ENCODE peak calls at places on chromosomes 2 and 18, in six cellular contexts. One of them, this sample, is unnamed.

GRCh38 chr2:239660390-239661228 is 259.8 kb upstream of the HDAC4 start:
- DNase-seq in IMR-90: no peak
- DNase-seq in Panc1: no peak
- DNase-seq in right cardiac atrium: no peak
- DNase-seq in testis: no peak
- DNase-seq in CD8-positive, alpha-beta T cell: no peak
- DNase-seq in this sample: no peak

GRCh38 chr2:222817628-222818027 is 43.2 kb upstream of the ACSL3 start:
- DNase-seq in testis: no peak
- DNase-seq in IMR-90: no peak
- DNase-seq in right cardiac atrium: no peak
- DNase-seq in CD8-positive, alpha-beta T cell: no peak
- DNase-seq in Panc1: no peak
- DNase-seq in this sample: no peak

GRCh38 chr18:9734189-9734588 is 26.1 kb downstream of the RAB31 start:
- DNase-seq in right cardiac atrium: no peak
- DNase-seq in IMR-90: no peak
- DNase-seq in CD8-positive, alpha-beta T cell: no peak
- DNase-seq in Panc1: no peak
- DNase-seq in testis: no peak
- DNase-seq in this sample: no peak

GRCh38 chr2:36534275-36534799 is 63.6 kb downstream of the FEZ2 start:
- DNase-seq in right cardiac atrium: no peak
- DNase-seq in testis: no peak
- DNase-seq in CD8-positive, alpha-beta T cell: no peak
- DNase-seq in Panc1: no peak
- DNase-seq in IMR-90: no peak
- DNase-seq in this sample: no peak

GRCh38 chr2:235504459-235505200 is 10.8 kb downstream of the AGAP1 start:
- DNase-seq in CD8-positive, alpha-beta T cell: no peak
- DNase-seq in Panc1: no peak
- DNase-seq in right cardiac atrium: peak; percentile 53
- DNase-seq in IMR-90: no peak
- DNase-seq in testis: no peak
- DNase-seq in this sample: no peak

GRCh38 chr2:239806276-239806675 is 218.9 kb downstream of the NDUFA10 start:
- DNase-seq in testis: peak; percentile 6
- DNase-seq in Panc1: no peak
- DNase-seq in IMR-90: no peak
- DNase-seq in right cardiac atrium: no peak
- DNase-seq in CD8-positive, alpha-beta T cell: no peak
- DNase-seq in this sample: no peak

GRCh38 chr18:3869848-3870247 is 419.9 kb downstream of the TGIF1 start:
- DNase-seq in right cardiac atrium: no peak
- DNase-seq in IMR-90: peak; percentile 76
- DNase-seq in CD8-positive, alpha-beta T cell: no peak
- DNase-seq in testis: no peak
- DNase-seq in Panc1: peak; percentile 25
- DNase-seq in this sample: peak; percentile 37

GRCh38 chr2:135132314-135132713 is 80.2 kb downstream of the RAB3GAP1 start:
- DNase-seq in Panc1: no peak
- DNase-seq in testis: no peak
- DNase-seq in CD8-positive, alpha-beta T cell: no peak
- DNase-seq in IMR-90: peak; percentile 74
- DNase-seq in right cardiac atrium: no peak
- DNase-seq in this sample: no peak

GRCh38 chr18:2325933-2326332 is 245.4 kb downstream of the METTL4 start:
- DNase-seq in IMR-90: no peak
- DNase-seq in testis: no peak
- DNase-seq in right cardiac atrium: no peak
- DNase-seq in Panc1: no peak
- DNase-seq in CD8-positive, alpha-beta T cell: no peak
- DNase-seq in this sample: no peak

GRCh38 chr18:72542993-72543361 is 1.2 kb downstream of the CBLN2 start:
- DNase-seq in testis: no peak
- DNase-seq in right cardiac atrium: no peak
- DNase-seq in CD8-positive, alpha-beta T cell: no peak
- DNase-seq in IMR-90: no peak
- DNase-seq in Panc1: no peak
- DNase-seq in this sample: peak; percentile 39

GRCh38 chr2:30641765-30642341 is 165.4 kb downstream of the CAPN13 start:
- DNase-seq in CD8-positive, alpha-beta T cell: no peak
- DNase-seq in testis: no peak
- DNase-seq in IMR-90: no peak
- DNase-seq in right cardiac atrium: no peak
- DNase-seq in Panc1: no peak
- DNase-seq in this sample: no peak

GRCh38 chr2:172049721-172050120 is 35.6 kb upstream of the DLX1 start:
- DNase-seq in IMR-90: no peak
- DNase-seq in right cardiac atrium: no peak
- DNase-seq in Panc1: no peak
- DNase-seq in testis: no peak
- DNase-seq in CD8-positive, alpha-beta T cell: no peak
- DNase-seq in this sample: no peak

GRCh38 chr18:70288851-70289328 is at the start of gene SOCS6:
- DNase-seq in Panc1: no peak
- DNase-seq in right cardiac atrium: peak; percentile 89
- DNase-seq in CD8-positive, alpha-beta T cell: no peak
- DNase-seq in IMR-90: peak; percentile 66
- DNase-seq in testis: peak; percentile 54
- DNase-seq in this sample: peak; percentile 69

GRCh38 chr2:180717588-180717987 is 262.8 kb upstream of the UBE2E3 start:
- DNase-seq in testis: no peak
- DNase-seq in CD8-positive, alpha-beta T cell: no peak
- DNase-seq in right cardiac atrium: no peak
- DNase-seq in IMR-90: no peak
- DNase-seq in Panc1: no peak
- DNase-seq in this sample: no peak

GRCh38 chr2:239214725-239215124 is 186.1 kb downstream of the HDAC4 start:
- DNase-seq in Panc1: no peak
- DNase-seq in testis: no peak
- DNase-seq in CD8-positive, alpha-beta T cell: no peak
- DNase-seq in IMR-90: no peak
- DNase-seq in right cardiac atrium: no peak
- DNase-seq in this sample: no peak

GRCh38 chr2:197615033-197615652 is 60.2 kb downstream of the RFTN2 start:
- DNase-seq in testis: no peak
- DNase-seq in Panc1: no peak
- DNase-seq in CD8-positive, alpha-beta T cell: no peak
- DNase-seq in IMR-90: no peak
- DNase-seq in right cardiac atrium: no peak
- DNase-seq in this sample: no peak

GRCh38 chr18:58514773-58515172 is 114.1 kb downstream of the ALPK2 start:
- DNase-seq in right cardiac atrium: no peak
- DNase-seq in CD8-positive, alpha-beta T cell: no peak
- DNase-seq in testis: no peak
- DNase-seq in IMR-90: no peak
- DNase-seq in Panc1: no peak
- DNase-seq in this sample: no peak
- H3K27me3 ChIP-seq in right cardiac atrium: no peaks in the 10 kb centered on the region
- H3K27me3 ChIP-seq in CD8-positive, alpha-beta T cell: no peaks in the 10 kb centered on the region
- H3K27me3 ChIP-seq in testis: no peaks in the 10 kb centered on the region
- H3K27me3 ChIP-seq in IMR-90: no peaks in the 10 kb centered on the region
- H3K27me3 ChIP-seq in Panc1: no peaks in the 10 kb centered on the region
- H3K27me3 ChIP-seq in this sample: no peaks in the 10 kb centered on the region

GRCh38 chr2:21005111-21005699 is 38.7 kb downstream of the APOB start:
- DNase-seq in testis: no peak
- DNase-seq in right cardiac atrium: no peak
- DNase-seq in IMR-90: no peak
- DNase-seq in CD8-positive, alpha-beta T cell: no peak
- DNase-seq in Panc1: no peak
- DNase-seq in this sample: no peak

GRCh38 chr2:21006423-21007128 is 37.3 kb downstream of the APOB start:
- DNase-seq in right cardiac atrium: no peak
- DNase-seq in testis: no peak
- DNase-seq in IMR-90: no peak
- DNase-seq in CD8-positive, alpha-beta T cell: no peak
- DNase-seq in Panc1: no peak
- DNase-seq in this sample: no peak

GRCh38 chr2:21007129-21008013 is 36.5 kb downstream of the APOB start:
- DNase-seq in IMR-90: no peak
- DNase-seq in testis: no peak
- DNase-seq in CD8-positive, alpha-beta T cell: no peak
- DNase-seq in Panc1: no peak
- DNase-seq in right cardiac atrium: no peak
- DNase-seq in this sample: no peak

GRCh38 chr2:21004181-21004572 is 39.7 kb downstream of the APOB start:
- DNase-seq in CD8-positive, alpha-beta T cell: no peak
- DNase-seq in IMR-90: no peak
- DNase-seq in testis: no peak
- DNase-seq in Panc1: no peak
- DNase-seq in right cardiac atrium: no peak
- DNase-seq in this sample: no peak

DNA sequence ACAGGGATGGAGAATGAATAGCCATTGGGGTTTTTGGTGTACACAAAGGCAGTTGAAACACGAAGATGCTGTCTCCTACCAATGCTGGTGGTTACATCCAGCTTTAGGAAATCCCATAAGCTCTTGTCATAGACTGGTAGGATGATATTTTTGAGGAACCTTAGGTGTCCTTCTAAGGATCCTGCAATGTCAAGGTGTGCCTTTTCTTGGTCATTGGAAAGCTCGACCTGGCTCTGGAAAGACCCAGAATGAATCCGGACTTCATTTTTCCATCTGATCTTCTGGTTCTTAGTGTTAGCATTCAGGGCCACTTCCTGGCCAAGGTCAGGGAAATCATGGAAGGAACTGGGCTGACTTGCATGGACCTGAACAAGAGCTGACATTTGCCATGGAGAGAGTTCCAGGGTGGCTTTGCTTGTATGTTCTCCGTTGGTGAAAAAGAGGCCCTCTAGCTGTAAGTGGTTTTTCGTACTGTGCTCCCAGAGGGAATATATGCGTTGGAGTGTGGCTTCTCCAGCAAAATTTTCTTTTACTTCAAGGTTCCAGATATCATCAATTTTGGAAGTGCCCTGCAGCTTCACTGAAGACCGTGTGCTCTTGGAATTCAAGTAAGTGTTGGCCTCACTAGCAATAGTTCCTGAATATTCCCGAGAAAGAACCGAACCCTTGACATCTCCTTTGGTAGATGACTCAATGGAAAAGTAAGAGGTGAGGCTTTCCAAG is 38.0 kb downstream of the APOB start:
- DNase-seq in testis: no peak
- DNase-seq in IMR-90: no peak
- DNase-seq in right cardiac atrium: no peak
- DNase-seq in CD8-positive, alpha-beta T cell: no peak
- DNase-seq in Panc1: no peak
- DNase-seq in this sample: no peak
- H3K27me3 ChIP-seq in testis: no peaks in the 10 kb centered on the region
- H3K27me3 ChIP-seq in IMR-90: no peaks in the 10 kb centered on the region
- H3K27me3 ChIP-seq in right cardiac atrium: no peaks in the 10 kb centered on the region
- H3K27me3 ChIP-seq in CD8-positive, alpha-beta T cell: no peaks in the 10 kb centered on the region
- H3K27me3 ChIP-seq in Panc1: peaks cover 4% of the 10 kb centered on the region
- H3K27me3 ChIP-seq in this sample: no peaks in the 10 kb centered on the region

GRCh38 chr2:204140258-204140657 is 203.7 kb downstream of the ICOS start:
- DNase-seq in IMR-90: no peak
- DNase-seq in CD8-positive, alpha-beta T cell: no peak
- DNase-seq in right cardiac atrium: no peak
- DNase-seq in testis: no peak
- DNase-seq in Panc1: no peak
- DNase-seq in this sample: no peak
- H3K27me3 ChIP-seq in IMR-90: peaks cover 27% of the 10 kb centered on the region
- H3K27me3 ChIP-seq in CD8-positive, alpha-beta T cell: no peaks in the 10 kb centered on the region
- H3K27me3 ChIP-seq in right cardiac atrium: no peaks in the 10 kb centered on the region
- H3K27me3 ChIP-seq in testis: no peaks in the 10 kb centered on the region
- H3K27me3 ChIP-seq in Panc1: peaks cover 8% of the 10 kb centered on the region
- H3K27me3 ChIP-seq in this sample: no peaks in the 10 kb centered on the region

GRCh38 chr2:60359569-60359968 is 193.9 kb downstream of the BCL11A start:
- DNase-seq in right cardiac atrium: no peak
- DNase-seq in testis: no peak
- DNase-seq in Panc1: no peak
- DNase-seq in IMR-90: no peak
- DNase-seq in CD8-positive, alpha-beta T cell: no peak
- DNase-seq in this sample: no peak
- H3K27me3 ChIP-seq in right cardiac atrium: peaks cover 2% of the 10 kb centered on the region
- H3K27me3 ChIP-seq in testis: no peaks in the 10 kb centered on the region
- H3K27me3 ChIP-seq in Panc1: no peaks in the 10 kb centered on the region
- H3K27me3 ChIP-seq in IMR-90: no peaks in the 10 kb centered on the region
- H3K27me3 ChIP-seq in CD8-positive, alpha-beta T cell: no peaks in the 10 kb centered on the region
- H3K27me3 ChIP-seq in this sample: no peaks in the 10 kb centered on the region

GRCh38 chr18:32470713-32471633 is at the start of gene GAREM1:
- DNase-seq in Panc1: peak; percentile 58
- DNase-seq in IMR-90: peak; percentile 98
- DNase-seq in right cardiac atrium: peak; percentile 98
- DNase-seq in testis: peak; percentile 96
- DNase-seq in CD8-positive, alpha-beta T cell: peak; percentile 50
- DNase-seq in this sample: peak; percentile 94
- H3K27me3 ChIP-seq in Panc1: no peaks in the 10 kb centered on the region
- H3K27me3 ChIP-seq in IMR-90: peaks cover 5% of the 10 kb centered on the region
- H3K27me3 ChIP-seq in right cardiac atrium: no peaks in the 10 kb centered on the region
- H3K27me3 ChIP-seq in testis: no peaks in the 10 kb centered on the region
- H3K27me3 ChIP-seq in CD8-positive, alpha-beta T cell: peaks cover 5% of the 10 kb centered on the region
- H3K27me3 ChIP-seq in this sample: peaks cover 22% of the 10 kb centered on the region

GRCh38 chr2:102304711-102305591 is 6.4 kb upstream of the IL1RL1 start:
- DNase-seq in right cardiac atrium: no peak
- DNase-seq in IMR-90: no peak
- DNase-seq in Panc1: no peak
- DNase-seq in CD8-positive, alpha-beta T cell: no peak
- DNase-seq in testis: no peak
- DNase-seq in this sample: no peak
- H3K27me3 ChIP-seq in right cardiac atrium: peaks cover 5% of the 10 kb centered on the region
- H3K27me3 ChIP-seq in IMR-90: peaks cover 2% of the 10 kb centered on the region
- H3K27me3 ChIP-seq in Panc1: peaks cover 16% of the 10 kb centered on the region
- H3K27me3 ChIP-seq in CD8-positive, alpha-beta T cell: no peaks in the 10 kb centered on the region
- H3K27me3 ChIP-seq in testis: no peaks in the 10 kb centered on the region
- H3K27me3 ChIP-seq in this sample: no peaks in the 10 kb centered on the region

DNA sequence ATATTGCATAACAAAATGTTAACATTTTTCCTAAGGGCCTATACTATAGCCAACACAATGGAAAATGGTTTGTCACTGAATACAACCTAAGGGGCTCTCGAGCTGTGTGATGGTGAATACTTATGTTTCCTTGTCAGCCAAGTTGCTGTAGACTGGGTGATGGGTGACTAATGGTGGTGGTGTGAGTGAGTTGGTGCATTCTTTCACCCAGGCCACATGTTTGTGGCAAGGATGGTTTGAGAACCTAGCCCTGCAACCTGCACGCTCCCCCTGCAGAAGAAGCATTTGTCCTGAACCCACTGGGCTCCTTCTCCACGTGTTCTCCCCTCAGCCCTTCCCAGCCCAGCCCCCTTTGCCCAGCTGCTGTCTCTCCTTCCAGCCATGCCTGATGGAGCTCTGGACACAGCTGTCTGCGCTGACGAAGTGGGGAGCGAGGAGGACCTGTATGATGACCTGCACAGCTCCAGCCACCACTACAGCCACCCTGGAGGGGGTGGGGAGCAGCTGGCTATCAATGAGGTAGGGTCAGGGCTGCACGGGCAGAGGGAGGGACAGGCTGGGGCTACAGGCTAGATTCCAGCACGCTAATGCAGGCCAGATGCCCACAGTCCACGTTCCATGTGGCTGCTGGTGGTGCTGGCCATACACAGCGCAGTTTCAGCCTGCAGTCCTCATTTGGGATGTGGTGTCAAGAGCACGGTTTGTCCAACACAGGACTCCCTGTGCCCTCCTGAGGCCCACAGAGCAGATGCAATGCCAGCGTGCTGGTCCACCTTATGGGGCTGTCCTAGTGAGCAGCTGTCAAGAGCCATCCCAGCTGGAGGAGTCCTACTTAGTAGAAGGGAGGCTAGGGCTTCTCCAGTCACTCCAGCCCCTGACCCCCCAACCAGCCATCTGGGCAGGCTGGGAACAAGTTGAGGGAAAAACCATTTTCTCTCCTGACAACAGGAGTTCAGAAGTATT is 65.4 kb downstream of the FAM168B start:
- DNase-seq in IMR-90: no peak
- DNase-seq in right cardiac atrium: no peak
- DNase-seq in testis: no peak
- DNase-seq in Panc1: no peak
- DNase-seq in CD8-positive, alpha-beta T cell: no peak
- DNase-seq in this sample: no peak
- H3K27me3 ChIP-seq in IMR-90: no peaks in the 10 kb centered on the region
- H3K27me3 ChIP-seq in right cardiac atrium: no peaks in the 10 kb centered on the region
- H3K27me3 ChIP-seq in testis: no peaks in the 10 kb centered on the region
- H3K27me3 ChIP-seq in Panc1: no peaks in the 10 kb centered on the region
- H3K27me3 ChIP-seq in CD8-positive, alpha-beta T cell: no peaks in the 10 kb centered on the region
- H3K27me3 ChIP-seq in this sample: peaks cover 38% of the 10 kb centered on the region

This sample was measured in neuronal stem cell.